ENCODE peak calls at places on chromosomes 3 and 15, in nine cellular contexts. H is dorsolateral prefrontal cortex, R is fibroblast of pulmonary artery, B is AG09309, D is type B pancreatic cell, E is HepG2, Z is GM20000, M is endothelial cell, T is fibroblast of mammary gland. Q is an unnamed sample.

GRCh38 chr3:51943451-51944391 is 1.6 kb downstream of the PARP3 start:
- DNase-seq in H (no peak), R (no peak), B (no peak), D (no peak), E (no peak), Z (no peak), M (no peak), T (no peak), Q (no peak)

GRCh38 chr3:9918261-9919038 is 1.6 kb downstream of the IL17RC start:
- DNase-seq in H (no peak), R (no peak), B (no peak), D (no peak), E (no peak), Z (no peak), M (no peak), T (no peak), Q (no peak)

GRCh38 chr15:67097893-67098740 is 32.7 kb downstream of the SMAD3 start:
- DNase-seq in H (no peak), R (peak; percentile 83), B (peak; percentile 88), D (no peak), E (no peak), Z (no peak), M (no peak), T (peak; percentile 96), Q (no peak)

GRCh38 chr15:100832178-100832942 is 47.3 kb upstream of the ALDH1A3 start:
- DNase-seq in H (no peak), R (no peak), B (no peak), D (no peak), E (no peak), Z (no peak), M (no peak), T (no peak), Q (no peak)

GRCh38 chr3:42497009-42497731 is 5.3 kb upstream of the VIPR1 start:
- DNase-seq in H (no peak), R (peak; percentile 85), B (peak; percentile 45), D (peak; percentile 37), E (peak; percentile 40), Z (no peak), M (no peak), T (peak; percentile 44), Q (no peak)

GRCh38 chr15:28098360-28098765 is 752 bp downstream of the OCA2 start:
- DNase-seq in H (no peak), R (no peak), B (no peak), D (no peak), E (no peak), Z (no peak), M (no peak), T (no peak), Q (no peak)

GRCh38 chr15:75058127-75058905 is 34.9 kb downstream of the PPCDC start:
- DNase-seq in H (no peak), R (no peak), B (no peak), D (no peak), E (peak; percentile 61), Z (no peak), M (no peak), T (no peak), Q (no peak)

GRCh38 chr15:72197460-72198409 is at the start of gene GRAMD2A:
- DNase-seq in H (no peak), R (peak; percentile 29), B (no peak), D (no peak), E (no peak), Z (peak; percentile 87), M (peak; percentile 33), T (peak; percentile 39), Q (peak; percentile 85)

GRCh38 chr3:158709666-158710083 is 22.6 kb downstream of the RARRES1 start:
- DNase-seq in H (no peak), R (peak; percentile 92), B (peak; percentile 99), D (no peak), E (no peak), Z (no peak), M (no peak), T (peak; percentile 99), Q (no peak)

GRCh38 chr15:24823473-24823872 is 131.3 kb upstream of the SNRPN start:
- DNase-seq in H (peak; percentile 77), R (no peak), B (no peak), D (peak; percentile 72), E (no peak), Z (no peak), M (peak; percentile 79), T (no peak), Q (no peak)

DNA sequence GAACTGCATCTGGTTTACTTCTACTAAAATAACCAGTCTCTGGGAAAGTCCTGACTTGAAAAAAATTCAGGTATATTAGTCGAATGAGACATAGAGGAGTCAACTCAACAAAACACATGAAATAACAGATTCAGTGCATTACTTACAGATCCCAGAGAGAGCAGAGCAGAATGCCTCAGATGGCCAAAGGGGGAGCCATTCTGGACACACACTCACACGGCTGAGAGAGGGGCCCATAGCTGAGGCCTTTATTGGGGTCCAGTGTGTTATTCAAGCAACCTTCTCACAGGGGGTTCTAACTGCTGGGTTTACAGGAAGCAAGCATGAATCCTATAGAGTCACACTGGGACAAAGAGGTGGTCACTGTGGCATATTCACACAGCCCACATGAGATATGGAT is 135.1 kb upstream of the SNRPN start:
- DNase-seq in H (no peak), R (no peak), B (no peak), D (no peak), E (no peak), Z (no peak), M (no peak), T (no peak), Q (no peak)
- TF ChIP-seq CTCF in H (no peak), R (no peak), B (no peak), D (no peak), E (no peak), Z (no peak), M (peak; percentile 14), T (no peak), Q (no peak)

GRCh38 chr15:20644896-20645295 is 103.3 kb upstream of the GOLGA6L6 start:
- DNase-seq in H (no peak), R (no peak), B (no peak), D (no peak), E (no peak), Z (no peak), M (no peak), T (no peak), Q (no peak)

GRCh38 chr15:20645956-20646355 is 104.4 kb upstream of the GOLGA6L6 start:
- DNase-seq in H (peak; percentile 45), R (no peak), B (no peak), D (no peak), E (no peak), Z (peak; percentile 39), M (no peak), T (no peak), Q (no peak)

GRCh38 chr15:20644026-20644425 is 102.4 kb upstream of the GOLGA6L6 start:
- DNase-seq in H (no peak), R (no peak), B (no peak), D (no peak), E (no peak), Z (no peak), M (no peak), T (no peak), Q (no peak)

GRCh38 chr15:20643024-20643770 is 101.6 kb upstream of the GOLGA6L6 start:
- DNase-seq in H (no peak), R (no peak), B (no peak), D (no peak), E (no peak), Z (no peak), M (no peak), T (no peak), Q (no peak)

GRCh38 chr15:20642054-20642767 is 100.6 kb upstream of the GOLGA6L6 start:
- DNase-seq in H (no peak), R (no peak), B (no peak), D (no peak), E (peak; percentile 29), Z (no peak), M (no peak), T (no peak), Q (no peak)
- TF ChIP-seq CTCF in H (no peak), R (no peak), B (no peak), D (no peak), E (no peak), Z (no peak), M (no peak), T (no peak), Q (no peak)

DNA sequence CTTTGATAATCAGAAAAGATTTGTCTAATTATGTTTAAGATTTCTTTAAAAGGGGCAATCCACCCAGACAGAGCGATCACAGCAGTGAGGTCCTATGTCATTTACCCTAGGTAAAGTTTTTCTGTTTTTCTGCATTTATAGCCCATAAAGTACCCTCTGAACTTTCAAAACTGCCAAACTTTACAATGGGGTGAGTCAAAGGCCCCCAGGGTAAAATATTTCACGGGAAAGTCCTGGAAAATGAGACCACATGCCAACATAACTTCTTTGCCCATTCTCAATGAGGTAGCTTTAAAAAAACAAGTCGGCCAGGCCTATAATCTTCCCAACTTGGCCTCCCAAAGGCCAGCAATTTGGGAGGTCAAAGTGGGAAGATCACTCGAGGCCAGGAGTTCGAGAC is 53.0 kb downstream of the SUCLG2 start:
- DNase-seq in H (no peak), R (no peak), B (no peak), D (no peak), E (no peak), Z (no peak), M (no peak), T (peak; percentile 47), Q (no peak)
- TF ChIP-seq CTCF in H (no peak), R (no peak), B (no peak), D (no peak), E (no peak), Z (no peak), M (no peak), T (no peak), Q (no peak)

GRCh38 chr3:16945330-16945729 is 60.6 kb downstream of the PLCL2 start:
- DNase-seq in H (no peak), R (peak; percentile 29), B (no peak), D (no peak), E (no peak), Z (no peak), M (no peak), T (peak; percentile 52), Q (no peak)
- TF ChIP-seq CTCF in H (no peak), R (no peak), B (peak; percentile 1), D (no peak), E (no peak), Z (no peak), M (no peak), T (no peak), Q (no peak)

DNA sequence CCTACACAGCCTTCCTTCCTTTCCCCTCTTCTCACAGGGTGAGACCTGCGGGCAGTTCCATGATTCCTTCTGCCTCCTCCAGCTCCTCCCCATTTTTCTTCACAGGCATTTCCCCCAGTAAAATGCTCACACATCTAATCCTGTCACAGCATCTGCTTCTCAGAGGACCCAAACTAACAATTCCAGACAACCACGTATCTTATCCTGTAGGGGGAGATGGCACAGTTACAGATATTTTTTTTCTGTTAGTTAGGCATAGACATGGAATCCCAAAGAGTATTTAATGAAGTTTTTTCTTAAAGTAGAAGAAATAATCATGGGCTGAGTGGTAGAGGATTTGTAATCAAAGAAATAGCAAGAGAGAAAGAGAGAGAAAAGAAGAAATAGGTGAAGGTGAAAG is 373.1 kb upstream of the ADAMTS9 start:
- DNase-seq in H (no peak), R (no peak), B (no peak), D (no peak), E (no peak), Z (no peak), M (no peak), T (no peak), Q (no peak)
- TF ChIP-seq CTCF in H (no peak), R (no peak), B (no peak), D (no peak), E (no peak), Z (no peak), M (peak; percentile 25), T (no peak), Q (no peak)

GRCh38 chr3:99366663-99367429 is 271.5 kb upstream of the COL8A1 start:
- DNase-seq in H (no peak), R (no peak), B (no peak), D (no peak), E (no peak), Z (no peak), M (no peak), T (no peak), Q (no peak)
- TF ChIP-seq CTCF in H (no peak), R (no peak), B (no peak), D (peak; percentile 32), E (no peak), Z (no peak), M (no peak), T (no peak), Q (no peak)

Q was measured in GM13977.